ENCODE peak calls at places on chromosomes 3 and 15, in six cellular contexts. I is stimulated activated CD4-positive, alpha-beta T cell treated with anti-CD3 and anti-CD28 coated beads, Interleukin-1b, Interleukin-23, amount 100 ng/mL, for 1 hour; D is T-helper 9 cell; S is NCI-H2081; G is erythroblast; O is fibroblast of lung. Y is an unnamed sample.
A peak's percentile ranks its signal among the peaks of the same experiment; 100 is the strongest.

GRCh38 chr3:128170866-128171516 is 17.7 kb downstream of the EEFSEC start:
- DNase-seq in I (no peak), G (peak; percentile 75), D (no peak), O (peak; percentile 71), S (peak; percentile 65), Y (peak; percentile 77)

GRCh38 chr3:186400677-186401076 is 38.6 kb upstream of the DGKG start:
- DNase-seq in G (no peak), O (peak; percentile 30), S (no peak), D (no peak), I (no peak), Y (no peak)

GRCh38 chr15:49421991-49422390 is 1.1 kb upstream of the FGF7 start:
- DNase-seq in D (peak; percentile 2), G (peak; percentile 70), O (peak; percentile 65), S (peak; percentile 44), I (peak; percentile 0), Y (peak; percentile 79)

GRCh38 chr3:47910777-47911440 is 105.3 kb downstream of the MAP4 start:
- DNase-seq in S (no peak), D (no peak), G (peak; percentile 23), O (peak; percentile 94), I (no peak), Y (peak; percentile 32)

GRCh38 chr15:45664451-45664850 is 29.6 kb downstream of the SQOR start:
- DNase-seq in G (no peak), D (no peak), I (no peak), S (no peak), O (peak; percentile 52), Y (no peak)

GRCh38 chr3:172467170-172467824 is 19.0 kb upstream of the GHSR start:
- DNase-seq in D (no peak), S (no peak), O (peak; percentile 81), G (no peak), I (no peak), Y (no peak)

GRCh38 chr15:47917881-47918280 is 200.6 kb downstream of the SEMA6D start:
- DNase-seq in S (no peak), O (no peak), D (no peak), I (no peak), G (no peak), Y (no peak)

GRCh38 chr3:31903686-31904431 is 77.2 kb downstream of the OSBPL10 start:
- DNase-seq in O (no peak), G (no peak), S (no peak), I (no peak), D (no peak), Y (no peak)

GRCh38 chr3:55440406-55440708 is 46.7 kb downstream of the WNT5A start:
- DNase-seq in G (no peak), D (no peak), I (no peak), O (peak; percentile 51), S (no peak), Y (no peak)

GRCh38 chr15:40721716-40722115 is 26.7 kb downstream of the RAD51 start:
- DNase-seq in D (no peak), S (no peak), O (no peak), I (no peak), G (no peak), Y (no peak)

GRCh38 chr15:22780267-22780666 is 6.2 kb upstream of the NIPA1 start:
- DNase-seq in O (no peak), S (no peak), I (no peak), D (no peak), G (no peak), Y (no peak)